ENCODE peak calls at places on chromosomes 16 and 17, in nine cellular contexts. T, G, C, J, E, Z, Y, D and M are unnamed samples.

GRCh38 chr16:56618138-56618537 is 7.4 kb upstream of the MT1E start:
- DNase-seq in Y (no peak), C (no peak), J (no peak), D (no peak), T (no peak), G (no peak), E (no peak), Z (no peak), M (no peak)

GRCh38 chr16:83271123-83271522 is 536.7 kb upstream of the HSBP1 start:
- DNase-seq in C (no peak), Y (no peak), D (no peak), T (no peak), J (no peak), Z (no peak), E (no peak), G (no peak), M (no peak)

GRCh38 chr17:46053911-46054534 is 55.0 kb downstream of the STH start:
- DNase-seq in T (no peak), Z (no peak), Y (no peak), E (no peak), D (peak), C (no peak), G (no peak), J (no peak), M (no peak)

GRCh38 chr17:76266244-76266938 is 1.2 kb downstream of the UBALD2 start:
- DNase-seq in J (no peak), G (no peak), Y (no peak), T (no peak), C (no peak), E (no peak), Z (peak), D (peak), M (no peak)

GRCh38 chr16:65600629-65601028 is 478.8 kb upstream of the CDH11 start:
- DNase-seq in G (no peak), E (no peak), J (no peak), D (no peak), Z (no peak), Y (no peak), T (no peak), C (no peak), M (no peak)

GRCh38 chr16:68760671-68761275 is 23.7 kb downstream of the CDH1 start:
- DNase-seq in T (no peak), J (peak), D (peak), C (no peak), E (no peak), G (no peak), Y (no peak), Z (peak), M (no peak)

GRCh38 chr17:68452724-68453290 is 4.5 kb downstream of the WIPI1 start:
- DNase-seq in T (no peak), J (no peak), E (no peak), Y (no peak), Z (no peak), C (no peak), D (no peak), G (no peak), M (no peak)

GRCh38 chr17:68424861-68425260 is 32.4 kb downstream of the WIPI1 start:
- DNase-seq in Y (no peak), G (no peak), J (no peak), E (no peak), D (no peak), C (no peak), Z (peak), T (no peak), M (no peak)

GRCh38 chr16:85662036-85662812 is 26.5 kb downstream of the GINS2 start:
- DNase-seq in D (no peak), J (no peak), Z (no peak), E (no peak), C (no peak), T (no peak), Y (no peak), G (no peak), M (no peak)

GRCh38 chr17:76550712-76551615 is 11.1 kb downstream of the PRCD start:
- DNase-seq in Y (no peak), G (no peak), J (no peak), D (peak), C (no peak), T (peak), E (no peak), Z (no peak), M (no peak)

GRCh38 chr17:82242698-82242976 is 13.8 kb downstream of the SLC16A3 start:
- DNase-seq in G (no peak), J (no peak), C (no peak), D (no peak), E (no peak), T (no peak), Y (no peak), Z (no peak), M (no peak)

GRCh38 chr17:28365487-28365886 is 488 bp upstream of the SEBOX start:
- DNase-seq in D (no peak), E (no peak), G (no peak), T (no peak), Y (no peak), C (no peak), J (no peak), Z (no peak), M (no peak)

GRCh38 chr17:49952912-49953497 is 16.0 kb upstream of the DLX4 start:
- DNase-seq in C (no peak), T (no peak), G (no peak), Z (no peak), D (no peak), J (no peak), Y (no peak), E (no peak), M (no peak)

GRCh38 chr17:16319969-16320368 is 33.3 kb downstream of the CENPV start:
- DNase-seq in T (no peak), E (no peak), C (no peak), J (no peak), G (no peak), Z (no peak), Y (no peak), D (no peak), M (no peak)

GRCh38 chr16:84785843-84786538 is 33.8 kb upstream of the CRISPLD2 start:
- DNase-seq in G (no peak), J (peak), Z (peak), D (peak), C (peak), E (no peak), Y (peak), T (peak), M (no peak)

GRCh38 chr17:37826497-37827115 is 81.7 kb upstream of the HNF1B start:
- DNase-seq in D (no peak), C (no peak), J (no peak), E (peak), Y (no peak), T (no peak), Z (no peak), G (no peak), M (no peak)

GRCh38 chr17:76071497-76072148 is 694 bp downstream of the SRP68 start:
- DNase-seq in Z (no peak), T (no peak), Y (no peak), G (no peak), E (no peak), J (no peak), C (no peak), D (no peak), M (no peak)

GRCh38 chr16:85418978-85419491 is 194.1 kb upstream of the GSE1 start:
- DNase-seq in Z (no peak), C (no peak), E (no peak), G (no peak), J (no peak), D (no peak), Y (peak), T (no peak), M (no peak)

GRCh38 chr16:84508502-84508901 is 4.0 kb upstream of the MEAK7 start:
- DNase-seq in G (no peak), D (no peak), Y (no peak), T (no peak), J (no peak), E (no peak), Z (no peak), C (no peak), M (no peak)

GRCh38 chr17:74760404-74761105 is 12.1 kb downstream of the NHERF1 start:
- DNase-seq in C (peak), G (no peak), J (no peak), T (no peak), D (no peak), E (no peak), Z (peak), Y (no peak), M (no peak)

GRCh38 chr17:58591455-58591854 is 77.0 kb upstream of the MTMR4 start:
- DNase-seq in E (no peak), T (no peak), J (no peak), Y (no peak), G (no peak), C (no peak), D (no peak), Z (no peak), M (no peak)

DNA sequence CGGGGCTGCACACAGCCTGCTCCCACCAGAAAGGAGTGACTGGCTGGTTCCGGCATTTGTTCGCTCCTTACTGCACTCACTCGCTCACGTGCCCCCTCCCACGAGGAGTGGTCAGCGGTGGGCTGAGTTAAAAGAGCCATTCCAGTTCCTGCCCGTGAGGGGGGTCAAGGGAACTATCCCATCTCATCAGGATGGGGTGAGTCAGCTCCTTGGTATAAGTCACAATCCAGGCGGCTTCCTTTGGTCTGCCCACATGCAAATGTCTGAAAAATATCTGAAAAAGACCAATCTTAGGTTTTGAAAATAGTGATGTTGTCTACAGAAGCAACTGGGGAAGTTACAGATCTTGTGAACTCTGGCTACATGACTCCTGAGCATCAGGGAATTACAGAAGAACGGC is 10.0 kb upstream of the TNFSF12 start:
- DNase-seq in J (no peak), D (peak), E (no peak), Y (no peak), T (no peak), Z (no peak), C (no peak), G (no peak), M (no peak)
- TF ChIP-seq CTCF in J (no peak), D (no peak), E (no peak), Y (no peak), T (no peak), Z (no peak), C (no peak), G (no peak), M (no peak)

GRCh38 chr17:42537156-42537805 is 1.2 kb downstream of the NAGLU start:
- DNase-seq in T (no peak), C (no peak), J (no peak), Y (no peak), Z (no peak), D (no peak), E (peak), G (no peak), M (no peak)
- TF ChIP-seq CTCF in T (no peak), C (no peak), J (no peak), Y (no peak), Z (no peak), D (no peak), E (no peak), G (no peak), M (no peak)

GRCh38 chr16:67399749-67400704 is 6.7 kb upstream of the TPPP3 start:
- DNase-seq in D (no peak), Y (no peak), C (no peak), E (no peak), Z (no peak), J (no peak), G (no peak), T (no peak), M (no peak)
- TF ChIP-seq CTCF in D (no peak), Y (no peak), C (no peak), E (no peak), Z (peak), J (no peak), G (no peak), T (no peak), M (no peak)

GRCh38 chr16:55478827-55479559 is at the start of gene MMP2:
- DNase-seq in Z (peak), Y (no peak), J (no peak), T (peak), G (no peak), E (peak), C (peak), D (peak), M (no peak)
- TF ChIP-seq CTCF in Z (no peak), Y (no peak), J (no peak), T (no peak), G (no peak), E (no peak), C (no peak), D (no peak), M (no peak)

DNA sequence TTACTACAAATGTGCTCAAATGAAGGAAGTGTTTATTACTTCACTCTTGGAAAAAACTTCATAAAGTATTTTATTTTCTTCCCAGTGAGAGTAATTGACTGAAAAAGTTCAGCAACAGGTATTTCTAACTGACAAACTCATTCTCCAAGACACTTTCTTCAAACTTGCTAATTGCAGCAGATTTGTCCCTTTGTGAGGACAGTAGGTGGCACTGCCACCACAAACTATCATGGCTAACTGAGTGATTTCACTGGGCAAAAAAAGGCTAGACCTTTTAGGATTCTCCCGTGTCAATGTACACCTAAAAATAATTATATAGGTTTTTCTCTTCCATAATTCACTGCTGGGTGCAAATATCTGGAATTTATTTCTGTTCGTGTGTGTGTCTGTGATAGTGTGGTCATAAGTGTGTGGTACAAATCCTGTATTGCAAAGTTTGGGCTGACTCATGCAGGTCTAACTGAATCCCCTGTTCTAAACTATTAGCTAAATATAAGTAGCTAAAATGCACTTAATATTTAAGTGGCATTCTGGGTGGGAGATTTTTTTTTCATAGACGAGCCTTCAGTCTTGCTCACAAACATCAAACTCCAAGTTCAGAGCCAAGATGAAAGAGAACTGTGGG is 3.9 kb downstream of the HS3ST3A1 start:
- DNase-seq in E (no peak), Y (peak), G (no peak), T (no peak), D (peak), C (peak), J (peak), Z (peak), M (no peak)
- TF ChIP-seq CTCF in E (no peak), Y (peak), G (no peak), T (peak), D (peak), C (peak), J (peak), Z (peak), M (peak)

GRCh38 chr16:27611340-27611739 is 61.4 kb downstream of the KATNIP start:
- DNase-seq in C (no peak), D (no peak), G (no peak), Y (no peak), T (no peak), E (no peak), J (no peak), Z (no peak), M (no peak)
- TF ChIP-seq CTCF in C (no peak), D (no peak), G (no peak), Y (no peak), T (no peak), E (no peak), J (no peak), Z (no peak), M (no peak)

GRCh38 chr16:27756206-27756970 is 206.4 kb downstream of the KATNIP start:
- DNase-seq in Y (no peak), D (no peak), C (no peak), J (no peak), T (no peak), G (no peak), Z (no peak), E (no peak), M (no peak)
- TF ChIP-seq CTCF in Y (no peak), D (no peak), C (no peak), J (no peak), T (no peak), G (no peak), Z (no peak), E (no peak), M (no peak)

GRCh38 chr16:88744839-88745521 is 38.7 kb downstream of the CTU2 start:
- DNase-seq in J (no peak), E (no peak), G (no peak), D (no peak), T (no peak), Z (no peak), C (no peak), Y (no peak), M (no peak)

GRCh38 chr16:88748364-88748763 is 36.7 kb downstream of the PIEZO1 start:
- DNase-seq in J (no peak), Z (no peak), E (no peak), C (no peak), D (no peak), Y (no peak), G (no peak), T (no peak), M (no peak)

GRCh38 chr16:88749358-88749757 is 35.7 kb downstream of the PIEZO1 start:
- DNase-seq in G (no peak), D (no peak), E (no peak), C (no peak), T (no peak), Y (no peak), J (no peak), Z (no peak), M (no peak)

GRCh38 chr16:88746511-88746910 is 38.5 kb downstream of the PIEZO1 start:
- DNase-seq in G (no peak), Z (no peak), E (no peak), J (no peak), D (no peak), T (no peak), C (no peak), Y (no peak), M (no peak)

GRCh38 chr16:88747588-88748301 is 37.3 kb downstream of the PIEZO1 start:
- DNase-seq in Z (peak), Y (no peak), D (peak), C (no peak), J (peak), T (no peak), G (peak), E (no peak), M (no peak)
- TF ChIP-seq CTCF in Z (peak), Y (no peak), D (peak), C (no peak), J (peak), T (no peak), G (peak), E (no peak), M (peak)